ENCODE peak calls at places on chromosomes 1 and 21, in ten cellular contexts. P is fibroblast of the aortic adventitia, C is lower lobe of right lung, G is cardiac muscle cell, Q is left cardiac atrium, W is heart right ventricle, H is renal cortical epithelial cell, O is GM23338, M is COR-L47, T is hepatocyte. E is an unnamed sample.

GRCh38 chr1:55203064-55203463 is 12.1 kb downstream of the USP24 start:
- DNase-seq in P (no peak), C (no peak), G (no peak), Q (no peak), W (no peak), H (no peak), O (no peak), M (no peak), T (no peak), E (no peak)

GRCh38 chr1:220775238-220775853 is 11.4 kb upstream of the MTARC1 start:
- DNase-seq in P (peak), C (no peak), G (peak), Q (no peak), W (peak), H (no peak), O (peak), M (no peak), T (peak), E (peak)

GRCh38 chr1:202007703-202008489 is 2.5 kb upstream of the ELF3 start:
- DNase-seq in P (peak), C (peak), G (peak), Q (no peak), W (no peak), H (peak), O (peak), M (peak), T (peak), E (peak)

GRCh38 chr1:208240698-208241355 is 3.4 kb downstream of the PLXNA2 start:
- DNase-seq in P (no peak), C (no peak), G (no peak), Q (no peak), W (no peak), H (no peak), O (no peak), M (no peak), T (no peak), E (no peak)

GRCh38 chr1:235079443-235079967 is 49.1 kb downstream of the TOMM20 start:
- DNase-seq in P (no peak), C (peak), G (no peak), Q (no peak), W (no peak), H (peak), O (no peak), M (peak), T (peak), E (peak)

GRCh38 chr1:60342569-60342968 is 269.0 kb upstream of the C1orf87 start:
- DNase-seq in P (no peak), C (no peak), G (no peak), Q (no peak), W (no peak), H (no peak), O (no peak), M (no peak), T (no peak), E (no peak)

GRCh38 chr1:150961756-150962155 is 12.9 kb downstream of the CERS2 start:
- DNase-seq in P (no peak), C (no peak), G (no peak), Q (no peak), W (no peak), H (no peak), O (no peak), M (no peak), T (no peak), E (no peak)

GRCh38 chr1:207822124-207822601 is 70.3 kb downstream of the CD46 start:
- DNase-seq in P (no peak), C (no peak), G (no peak), Q (no peak), W (no peak), H (no peak), O (no peak), M (no peak), T (no peak), E (no peak)

GRCh38 chr1:209486861-209487260 is 96.7 kb upstream of the CAMK1G start:
- DNase-seq in P (no peak), C (no peak), G (no peak), Q (no peak), W (no peak), H (peak), O (no peak), M (no peak), T (no peak), E (peak)

GRCh38 chr21:40765771-40766170 is 81.2 kb downstream of the DSCAM start:
- DNase-seq in P (no peak), C (no peak), G (peak), Q (no peak), W (no peak), H (no peak), O (no peak), M (no peak), T (no peak), E (no peak)

GRCh38 chr1:39544327-39544726 is 32.3 kb downstream of the PABPC4 start:
- DNase-seq in P (no peak), C (no peak), G (no peak), Q (no peak), W (no peak), H (no peak), O (no peak), M (no peak), T (no peak), E (no peak)

GRCh38 chr1:30516505-30516858 is 206.9 kb downstream of the MATN1 start:
- DNase-seq in P (no peak), C (no peak), G (no peak), Q (no peak), W (no peak), H (no peak), O (no peak), M (no peak), T (no peak), E (no peak)

GRCh38 chr1:76035053-76035452 is 39.5 kb upstream of the ST6GALNAC3 start:
- DNase-seq in P (no peak), C (no peak), G (no peak), Q (no peak), W (no peak), H (peak), O (no peak), M (peak), T (peak), E (no peak)

GRCh38 chr1:169914534-169914933 is 20.8 kb upstream of the SCYL3 start:
- DNase-seq in P (peak), C (no peak), G (no peak), Q (no peak), W (no peak), H (no peak), O (no peak), M (no peak), T (no peak), E (no peak)

GRCh38 chr1:29425656-29426055 is 189.3 kb downstream of the PTPRU start:
- DNase-seq in P (no peak), C (no peak), G (no peak), Q (no peak), W (no peak), H (no peak), O (no peak), M (no peak), T (peak), E (no peak)

GRCh38 chr1:164895026-164895907 is 336.3 kb downstream of the PBX1 start:
- DNase-seq in P (no peak), C (no peak), G (no peak), Q (peak), W (peak), H (no peak), O (no peak), M (no peak), T (no peak), E (peak)

GRCh38 chr21:42545745-42546144 is 32.1 kb downstream of the SLC37A1 start:
- DNase-seq in P (no peak), C (peak), G (no peak), Q (no peak), W (no peak), H (no peak), O (no peak), M (no peak), T (no peak), E (no peak)

GRCh38 chr1:154417338-154417608 is 12.1 kb downstream of the IL6R start:
- DNase-seq in P (no peak), C (no peak), G (no peak), Q (no peak), W (no peak), H (no peak), O (no peak), M (no peak), T (no peak), E (no peak)

GRCh38 chr1:48777219-48777895 is 666 bp upstream of the BEND5 start:
- DNase-seq in P (no peak), C (no peak), G (peak), Q (no peak), W (no peak), H (no peak), O (peak), M (peak), T (peak), E (no peak)

GRCh38 chr1:54610601-54611580 is 12.4 kb downstream of the FAM151A start:
- DNase-seq in P (no peak), C (no peak), G (no peak), Q (no peak), W (no peak), H (no peak), O (peak), M (no peak), T (no peak), E (no peak)

GRCh38 chr1:185363205-185363604 is 46.2 kb upstream of the IVNS1ABP start:
- DNase-seq in P (no peak), C (no peak), G (no peak), Q (no peak), W (no peak), H (no peak), O (no peak), M (no peak), T (no peak), E (no peak)

GRCh38 chr1:2586154-2587070 is at the start of gene PRXL2B:
- DNase-seq in P (peak), C (peak), G (peak), Q (peak), W (peak), H (peak), O (peak), M (peak), T (peak), E (peak)

GRCh38 chr1:234658143-234658542 is 48.2 kb upstream of the IRF2BP2 start:
- DNase-seq in P (peak), C (peak), G (no peak), Q (no peak), W (no peak), H (peak), O (peak), M (no peak), T (peak), E (peak)

GRCh38 chr1:37865348-37866119 is 6.1 kb upstream of the MTF1 start:
- DNase-seq in P (peak), C (no peak), G (no peak), Q (no peak), W (no peak), H (no peak), O (no peak), M (no peak), T (no peak), E (peak)

GRCh38 chr1:170562644-170563338 is 30.8 kb downstream of the GORAB start:
- DNase-seq in P (peak), C (peak), G (no peak), Q (peak), W (peak), H (peak), O (peak), M (no peak), T (peak), E (peak)

GRCh38 chr1:160704250-160704649 is 7.4 kb downstream of the CD48 start:
- DNase-seq in P (no peak), C (peak), G (no peak), Q (no peak), W (no peak), H (no peak), O (no peak), M (no peak), T (no peak), E (no peak)

GRCh38 chr1:165144757-165145397 is 211.6 kb downstream of the LMX1A start:
- DNase-seq in P (peak), C (no peak), G (peak), Q (peak), W (no peak), H (peak), O (peak), M (peak), T (peak), E (peak)

GRCh38 chr1:4171480-4172450 is 271.7 kb upstream of the C1orf174 start:
- DNase-seq in P (no peak), C (no peak), G (no peak), Q (peak), W (no peak), H (no peak), O (no peak), M (no peak), T (no peak), E (no peak)